ENCODE peak calls at places on chromosomes 16 and 17, in seven cellular contexts. I, U, Y, T, J, E and K are unnamed samples. For H3K27me3, the result is how much of the 10 kb centered on the place peaks cover.

GRCh38 chr16:51994597-51994996 is 552.3 kb downstream of the TOX3 start:
- DNase-seq in E (peak), Y (no peak), U (peak), I (no peak), J (peak), T (no peak), K (peak)

GRCh38 chr17:3870871-3871306 is 22.0 kb downstream of the CAMKK1 start:
- DNase-seq in U (no peak), T (no peak), E (no peak), Y (peak), I (no peak), J (peak), K (no peak)

GRCh38 chr17:41521574-41522261 is 3.0 kb upstream of the KRT15 start:
- DNase-seq in J (peak), Y (no peak), I (no peak), U (peak), T (peak), E (peak), K (no peak)

GRCh38 chr16:2969545-2970521 is 685 bp downstream of the PAQR4 start:
- DNase-seq in I (peak), Y (peak), U (no peak), E (peak), T (peak), J (peak), K (peak)

GRCh38 chr17:2151634-2152033 is 96.7 kb downstream of the HIC1 start:
- DNase-seq in I (no peak), E (no peak), T (no peak), Y (no peak), U (no peak), J (no peak), K (no peak)

GRCh38 chr17:6035801-6036394 is 34.3 kb upstream of the WSCD1 start:
- DNase-seq in I (no peak), Y (no peak), T (no peak), J (peak), U (no peak), E (no peak), K (no peak)

GRCh38 chr17:31919802-31920525 is 16.8 kb upstream of the SUZ12 start:
- DNase-seq in U (no peak), I (no peak), Y (no peak), T (peak), J (no peak), E (no peak), K (no peak)

GRCh38 chr16:69253796-69254426 is 57.2 kb upstream of the VPS4A start:
- DNase-seq in I (no peak), E (no peak), J (no peak), U (no peak), T (no peak), Y (no peak), K (no peak)

GRCh38 chr16:80014241-80014939 is 413.9 kb upstream of the MAF start:
- DNase-seq in J (no peak), T (no peak), E (no peak), I (no peak), Y (no peak), U (no peak), K (no peak)

GRCh38 chr16:85554791-85555548 is 58.2 kb upstream of the GSE1 start:
- DNase-seq in Y (peak), J (peak), E (peak), T (no peak), U (no peak), I (peak), K (peak)

GRCh38 chr17:29642171-29642611 is 19.5 kb upstream of the CORO6 start:
- DNase-seq in T (no peak), I (no peak), U (no peak), Y (no peak), J (no peak), E (no peak), K (no peak)

DNA sequence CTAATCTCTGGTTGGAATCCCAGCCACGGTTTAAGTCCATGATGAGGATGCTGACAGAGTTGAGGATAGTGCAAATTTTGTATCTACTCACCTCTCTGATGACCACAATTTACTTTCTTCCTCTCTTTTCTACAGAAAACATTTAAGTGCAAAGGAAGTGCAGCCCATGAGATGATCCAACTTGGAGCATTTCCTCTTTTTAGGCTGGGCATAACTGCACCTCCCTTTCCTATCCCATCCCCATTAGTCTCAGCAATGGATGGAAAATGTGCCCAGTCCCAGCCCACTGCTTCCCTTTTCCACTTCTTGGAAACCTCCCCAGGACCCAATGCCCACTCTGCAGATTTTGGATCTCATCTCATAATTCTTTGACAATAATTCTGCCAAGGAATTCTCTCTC is 16.6 kb upstream of the CCL8 start:
- DNase-seq in E (no peak), U (no peak), I (no peak), T (no peak), Y (no peak), J (no peak), K (no peak)
- H3K27me3 ChIP-seq in E (under half), U (under half), I (under half), T (under half), Y (under half), J (under half), K (under half)

GRCh38 chr16:57318240-57318970 is 33.9 kb upstream of the PLLP start:
- DNase-seq in U (no peak), Y (no peak), J (peak), E (no peak), T (no peak), I (no peak), K (no peak)
- TF ChIP-seq CTCF in U (no peak), Y (no peak), J (peak), E (no peak), T (no peak), I (no peak), K (no peak)

DNA sequence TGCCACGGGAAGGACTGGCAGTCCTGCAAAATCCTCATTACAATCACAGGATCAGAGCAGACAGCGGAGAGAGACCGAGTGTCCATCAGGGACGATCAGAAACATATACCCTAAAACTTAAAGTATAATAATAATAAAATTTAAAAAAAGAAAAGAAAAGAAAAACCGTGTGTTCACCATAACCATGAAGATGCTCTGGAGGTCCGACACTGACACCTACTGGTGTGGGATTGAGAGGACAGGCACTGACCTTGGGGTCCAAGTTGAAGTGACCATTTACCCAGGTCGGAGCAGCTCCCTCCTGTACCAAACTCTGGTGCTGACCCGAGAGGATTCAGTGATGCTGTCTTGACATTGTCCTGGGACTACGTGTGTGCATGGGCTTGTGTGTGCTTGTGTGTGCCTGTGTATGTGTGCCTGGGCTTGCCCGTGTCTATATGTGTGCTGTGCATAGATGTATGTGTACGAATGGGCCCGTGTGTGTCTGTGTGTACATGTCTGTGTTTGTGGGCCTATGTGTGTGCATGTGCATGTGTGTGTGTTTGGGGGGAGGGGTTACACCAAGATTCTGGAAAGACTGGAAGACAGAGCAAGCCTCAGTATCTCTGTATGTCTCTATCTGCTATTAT is 10.0 kb upstream of the CD300LD start:
- DNase-seq in J (no peak), I (no peak), Y (peak), T (no peak), E (peak), U (peak), K (no peak)
- H3K27me3 ChIP-seq in J (under half), I (under half), Y (under half), T (under half), E (half or more), U (under half), K (under half)

GRCh38 chr17:62965649-62966425 is at the start of gene TANC2:
- DNase-seq in U (no peak), E (peak), Y (peak), I (peak), J (peak), T (peak), K (peak)
- TF ChIP-seq CTCF in U (peak), E (no peak), Y (no peak), I (no peak), J (no peak), T (no peak), K (peak)

GRCh38 chr17:52159159-52159809 is 770 bp upstream of the CA10 start:
- DNase-seq in J (no peak), E (no peak), Y (no peak), U (no peak), T (no peak), I (no peak), K (no peak)
- H3K27me3 ChIP-seq in J (under half), E (under half), Y (under half), U (under half), T (under half), I (under half), K (half or more)

GRCh38 chr16:67305216-67306071 is 21.1 kb downstream of the KCTD19 start:
- DNase-seq in I (no peak), E (no peak), J (no peak), U (no peak), T (no peak), Y (no peak), K (no peak)
- TF ChIP-seq CTCF in I (no peak), E (peak), J (no peak), U (no peak), T (no peak), Y (no peak), K (no peak)

DNA sequence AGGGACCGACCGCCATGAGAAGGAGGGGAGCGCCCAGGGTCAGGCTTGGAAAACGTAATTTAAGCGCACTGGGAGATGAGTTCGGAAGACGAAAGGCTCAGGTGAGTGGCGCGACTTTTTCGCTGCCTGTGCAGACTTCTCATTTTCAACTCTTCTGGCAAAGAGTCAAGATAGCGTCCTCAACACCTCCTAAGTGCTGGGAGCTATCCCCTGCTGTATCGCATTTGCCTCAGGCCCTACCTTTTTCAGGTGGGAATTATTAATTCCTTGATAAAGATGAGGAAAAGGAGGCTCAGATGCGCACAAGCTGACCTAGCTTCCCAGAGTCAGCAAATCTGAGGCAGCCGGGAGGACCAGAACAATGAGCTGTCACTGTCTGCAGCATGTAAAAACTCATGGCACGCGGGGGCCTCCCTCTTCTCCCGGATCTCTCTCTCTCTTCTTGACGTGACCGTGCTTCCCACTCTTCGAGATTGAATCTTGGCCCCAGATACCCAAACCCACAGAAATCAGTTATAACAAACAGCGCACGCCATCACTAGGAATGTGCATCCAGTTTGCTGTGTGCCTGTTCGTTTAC is 496 bp upstream of the ADAMTS18 start:
- DNase-seq in U (no peak), E (no peak), Y (no peak), T (no peak), J (no peak), I (no peak), K (no peak)
- H3K27me3 ChIP-seq in U (under half), E (half or more), Y (under half), T (under half), J (under half), I (under half), K (half or more)